ENCODE peak calls at places on chromosome 1, in eight cellular contexts. P, D, W, A, C, X, G and O are unnamed samples.

GRCh38 chr1:168470821-168471473 is 72.8 kb downstream of the XCL2 start:
- DNase-seq in P (peak), D (no peak), G (no peak), A (no peak), C (peak), W (no peak), X (no peak), O (no peak)

GRCh38 chr1:205774277-205775014 is 836 bp downstream of the RAB29 start:
- DNase-seq in C (peak), D (no peak), X (peak), P (no peak), W (peak), G (peak), A (peak), O (no peak)

GRCh38 chr1:181483561-181484291 is 409 bp downstream of the CACNA1E start:
- DNase-seq in D (no peak), W (no peak), G (no peak), A (no peak), P (no peak), X (no peak), C (no peak), O (no peak)

GRCh38 chr1:107529511-107530149 is 388.8 kb downstream of the NTNG1 start:
- DNase-seq in W (no peak), D (no peak), C (peak), A (no peak), P (peak), G (no peak), X (no peak), O (peak)

GRCh38 chr1:200072636-200073285 is 45.3 kb downstream of the NR5A2 start:
- DNase-seq in P (no peak), X (no peak), C (no peak), G (no peak), D (no peak), A (no peak), W (no peak), O (no peak)

GRCh38 chr1:244210884-244211558 is 159.9 kb downstream of the ZBTB18 start:
- DNase-seq in G (no peak), D (no peak), C (peak), A (no peak), W (no peak), X (no peak), P (no peak), O (no peak)

GRCh38 chr1:67647036-67647798 is 37.8 kb upstream of the GADD45A start:
- DNase-seq in C (peak), X (no peak), G (no peak), A (no peak), D (no peak), W (peak), P (no peak), O (peak)

GRCh38 chr1:165661691-165662090 is 30.7 kb downstream of the MGST3 start:
- DNase-seq in P (no peak), X (no peak), D (no peak), W (no peak), A (no peak), G (no peak), C (no peak), O (no peak)

GRCh38 chr1:28509705-28510349 is 4.0 kb downstream of the RCC1 start:
- DNase-seq in W (no peak), G (no peak), A (no peak), C (peak), X (no peak), P (no peak), D (no peak), O (no peak)

GRCh38 chr1:25066731-25067520 is 136.8 kb upstream of the RUNX3 start:
- DNase-seq in W (no peak), D (no peak), X (peak), C (no peak), P (no peak), A (peak), G (no peak), O (no peak)

GRCh38 chr1:24605534-24606295 is 37.4 kb upstream of the SRRM1 start:
- DNase-seq in W (no peak), G (no peak), D (no peak), P (no peak), X (no peak), C (no peak), A (no peak), O (no peak)

GRCh38 chr1:34907487-34908090 is 21.9 kb downstream of the DLGAP3 start:
- DNase-seq in X (no peak), C (no peak), G (no peak), P (no peak), A (no peak), D (no peak), W (no peak), O (no peak)

GRCh38 chr1:8189931-8190483 is 127.9 kb upstream of the SLC45A1 start:
- DNase-seq in A (no peak), D (no peak), P (peak), W (no peak), G (no peak), X (no peak), C (no peak), O (no peak)

GRCh38 chr1:238961790-238962189 is 424.6 kb upstream of the CHRM3 start:
- DNase-seq in D (no peak), A (no peak), G (no peak), X (no peak), C (no peak), W (no peak), P (no peak), O (peak)

GRCh38 chr1:213180833-213181232 is 129.8 kb downstream of the RPS6KC1 start:
- DNase-seq in P (no peak), X (no peak), C (no peak), A (no peak), W (no peak), D (no peak), G (no peak), O (no peak)

GRCh38 chr1:213171711-213172110 is 120.7 kb downstream of the RPS6KC1 start:
- DNase-seq in X (no peak), A (no peak), D (no peak), C (no peak), W (no peak), P (no peak), G (no peak), O (no peak)

GRCh38 chr1:213179784-213180183 is 128.7 kb downstream of the RPS6KC1 start:
- DNase-seq in X (no peak), P (no peak), A (no peak), D (no peak), W (no peak), G (no peak), C (no peak), O (peak)

DNA sequence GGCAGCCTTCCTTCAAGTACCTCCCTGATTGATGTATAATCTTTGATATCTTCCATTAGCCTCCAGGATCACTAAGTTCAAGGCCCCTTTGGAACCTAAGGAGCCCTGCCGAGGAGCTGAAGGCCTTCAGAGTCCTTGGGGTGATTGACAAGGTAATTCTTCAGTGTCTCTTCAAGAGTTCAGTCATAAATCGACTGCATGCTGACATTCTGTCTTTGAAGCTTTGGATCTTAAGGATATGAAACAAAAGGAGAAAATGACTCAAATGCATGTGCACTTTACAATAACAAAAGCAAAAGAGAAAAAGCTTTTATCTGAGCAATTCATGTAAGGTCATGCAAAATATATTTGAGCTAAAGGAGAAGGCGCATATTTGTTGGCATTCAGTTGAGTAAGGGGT is 125.3 kb downstream of the RPS6KC1 start:
- DNase-seq in X (no peak), W (no peak), D (no peak), G (no peak), C (no peak), P (no peak), A (no peak), O (no peak)
- H3K4me3 ChIP-seq in X (no peak), W (no peak), D (no peak), G (no peak), C (no peak), P (no peak), A (no peak), O (no peak)

DNA sequence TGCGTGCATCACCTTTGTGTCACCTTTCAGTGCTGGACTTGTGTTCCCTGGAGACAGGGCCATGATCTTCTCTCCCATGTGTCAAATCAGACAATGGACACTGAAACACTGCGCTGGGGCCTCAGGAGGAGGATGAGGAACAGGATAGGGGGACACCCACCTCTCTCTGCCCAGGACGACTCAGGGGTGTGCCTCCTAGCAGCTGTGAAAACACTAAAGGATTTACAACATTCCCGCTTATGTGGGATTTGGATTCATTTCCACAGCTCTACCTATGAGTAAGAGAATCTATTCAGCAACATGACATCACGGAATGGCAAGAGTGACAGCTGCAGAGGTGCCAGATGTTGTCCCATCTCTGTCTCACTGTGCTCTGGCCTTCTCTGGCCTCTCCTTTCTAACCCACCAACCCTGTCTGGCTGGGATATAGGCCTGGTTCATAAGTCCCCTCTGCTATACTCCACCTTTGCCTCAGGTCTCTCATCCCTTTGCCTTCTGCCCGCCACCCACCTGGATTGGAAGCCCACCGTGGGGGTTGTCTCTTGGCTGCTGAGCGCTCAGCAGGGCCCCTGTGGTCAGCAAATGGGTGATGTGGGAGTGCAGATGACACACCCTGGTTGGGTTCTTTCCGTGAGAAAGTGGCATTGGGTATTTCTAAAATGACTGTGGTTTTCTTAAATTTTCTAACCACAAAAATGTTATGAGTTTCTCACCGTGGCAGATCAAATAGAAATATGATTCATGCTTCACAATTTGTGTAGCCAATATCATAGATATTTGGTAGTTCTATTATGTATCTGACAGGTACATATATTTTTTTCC is 47.1 kb upstream of the TLR5 start:
- DNase-seq in A (no peak), G (peak), D (no peak), P (peak), C (no peak), W (no peak), X (no peak), O (no peak)
- H3K4me3 ChIP-seq in A (no peak), G (no peak), D (no peak), P (no peak), C (no peak), W (no peak), X (no peak), O (no peak)

GRCh38 chr1:2148691-2149090 is 45.9 kb downstream of the FAAP20 start:
- DNase-seq in X (peak), C (no peak), P (no peak), A (no peak), D (no peak), G (no peak), W (no peak), O (no peak)
- H3K4me3 ChIP-seq in X (no peak), C (no peak), P (no peak), A (no peak), D (no peak), G (no peak), W (no peak), O (no peak)

GRCh38 chr1:40318970-40319621 is 2.0 kb upstream of the COL9A2 start:
- DNase-seq in P (no peak), D (no peak), X (no peak), W (no peak), A (no peak), C (no peak), G (no peak), O (no peak)

GRCh38 chr1:40318476-40318875 is 1.4 kb upstream of the COL9A2 start:
- DNase-seq in P (no peak), X (no peak), C (no peak), G (no peak), A (no peak), D (no peak), W (no peak), O (no peak)

GRCh38 chr1:40316595-40317393 is at the start of gene COL9A2:
- DNase-seq in C (peak), A (peak), X (peak), G (no peak), W (peak), P (no peak), D (no peak), O (no peak)

GRCh38 chr1:40315795-40316594 is 1.1 kb downstream of the COL9A2 start:
- DNase-seq in C (peak), X (no peak), D (no peak), A (no peak), P (no peak), W (peak), G (no peak), O (no peak)

GRCh38 chr1:40317394-40318074 is 448 bp upstream of the COL9A2 start:
- DNase-seq in G (no peak), X (no peak), C (no peak), A (no peak), D (no peak), P (no peak), W (no peak), O (no peak)
- H3K4me3 ChIP-seq in G (no peak), X (peak), C (peak), A (no peak), D (peak), P (no peak), W (no peak), O (no peak)

DNA sequence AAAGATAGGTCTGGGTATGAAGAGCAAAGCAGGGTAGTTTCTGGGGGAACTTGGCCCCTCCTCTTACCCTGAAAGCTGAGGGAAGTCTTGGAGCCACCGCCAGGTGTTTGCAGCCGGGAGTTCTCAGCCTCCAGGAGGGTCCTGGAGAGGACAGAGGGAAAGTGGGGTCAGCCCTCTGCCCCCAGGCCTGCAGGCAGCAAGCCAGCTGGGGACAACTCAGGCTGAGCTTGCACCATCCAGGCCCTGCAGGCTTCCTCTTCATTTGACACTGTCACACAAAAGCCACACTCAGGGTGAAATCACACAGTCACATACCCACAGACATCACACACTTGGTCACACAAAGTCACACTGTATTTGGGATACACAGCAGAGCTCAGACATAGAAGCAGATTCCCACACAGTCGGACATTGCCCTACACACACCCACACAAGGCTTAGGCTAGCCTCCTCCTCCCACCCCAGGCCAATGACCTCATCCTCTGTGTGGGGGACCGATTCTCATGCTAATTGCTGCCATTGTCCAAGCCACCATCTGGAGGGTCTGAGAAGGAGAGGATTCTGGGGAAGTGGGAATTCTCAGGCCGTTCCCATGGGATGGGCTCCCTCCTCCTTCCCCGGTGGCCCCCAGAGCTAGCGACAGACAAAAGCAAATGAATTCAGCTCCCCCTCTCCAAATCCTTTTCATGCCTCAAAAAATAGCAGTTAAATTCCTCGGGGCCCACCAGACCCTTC is 3.7 kb downstream of the NES start:
- DNase-seq in P (peak), C (peak), X (no peak), W (no peak), D (no peak), G (no peak), A (no peak), O (no peak)
- H3K4me3 ChIP-seq in P (no peak), C (peak), X (no peak), W (no peak), D (no peak), G (no peak), A (no peak), O (no peak)

GRCh38 chr1:150546294-150546937 is 2.8 kb upstream of the ADAMTSL4 start:
- DNase-seq in P (no peak), C (no peak), G (no peak), A (no peak), X (no peak), W (no peak), D (no peak), O (no peak)

GRCh38 chr1:150545486-150546032 is 3.6 kb upstream of the ADAMTSL4 start:
- DNase-seq in C (no peak), W (no peak), G (no peak), X (no peak), P (no peak), D (no peak), A (peak), O (no peak)

GRCh38 chr1:150543500-150544143 is 5.6 kb upstream of the ADAMTSL4 start:
- DNase-seq in A (peak), G (no peak), W (no peak), X (no peak), P (no peak), D (no peak), C (peak), O (no peak)

GRCh38 chr1:150548324-150548631 is 930 bp upstream of the ADAMTSL4 start:
- DNase-seq in X (no peak), C (no peak), P (no peak), D (no peak), A (no peak), G (no peak), W (no peak), O (no peak)

GRCh38 chr1:150544204-150544603 is 5.0 kb upstream of the ADAMTSL4 start:
- DNase-seq in X (no peak), D (no peak), G (no peak), W (no peak), P (no peak), C (no peak), A (peak), O (no peak)
- H3K4me3 ChIP-seq in X (no peak), D (no peak), G (no peak), W (no peak), P (no peak), C (no peak), A (no peak), O (no peak)

GRCh38 chr1:116743535-116743934 is 10.7 kb upstream of the CD2 start:
- DNase-seq in C (no peak), W (no peak), X (no peak), P (no peak), D (no peak), A (no peak), G (no peak), O (no peak)
- H3K4me3 ChIP-seq in C (no peak), W (no peak), X (no peak), P (no peak), D (no peak), A (no peak), G (no peak), O (no peak)